ENCODE peak calls at places on chromosomes 6 and 20, in four cellular contexts. M, S, G and T are unnamed samples.

GRCh38 chr20:59677586-59677985 is 73.2 kb downstream of the PHACTR3 start:
- DNase-seq in S (no peak), G (no peak), M (no peak), T (no peak)

GRCh38 chr6:722077-722524 is 29.2 kb upstream of the EXOC2 start:
- DNase-seq in S (peak), M (peak), G (peak), T (no peak)

GRCh38 chr20:39214778-39215177 is 252.6 kb downstream of the DHX35 start:
- DNase-seq in M (no peak), G (no peak), S (no peak), T (no peak)

GRCh38 chr6:2378891-2379652 is 133.7 kb upstream of the GMDS start:
- DNase-seq in S (no peak), G (no peak), M (no peak), T (no peak)

GRCh38 chr6:15921243-15921642 is 207.6 kb upstream of the MYLIP start:
- DNase-seq in S (no peak), M (no peak), G (no peak), T (no peak)

GRCh38 chr6:39344821-39345280 is 22.3 kb upstream of the KCNK16 start:
- DNase-seq in M (peak), G (no peak), S (no peak), T (no peak)

GRCh38 chr6:109187399-109188114 is 92.2 kb downstream of the CEP57L1 start:
- DNase-seq in M (peak), S (no peak), G (peak), T (no peak)

GRCh38 chr6:43758617-43759050 is 11.4 kb upstream of the VEGFA start:
- DNase-seq in S (peak), G (peak), M (no peak), T (no peak)

GRCh38 chr6:166270706-166271375 is 37.4 kb downstream of the PRR18 start:
- DNase-seq in M (no peak), S (no peak), G (no peak), T (no peak)

GRCh38 chr20:21360686-21361085 is 36.6 kb downstream of the NKX2-4 start:
- DNase-seq in G (no peak), S (no peak), M (no peak), T (no peak)

GRCh38 chr6:7170117-7170732 is 62.5 kb downstream of the RREB1 start:
- DNase-seq in M (no peak), S (no peak), G (no peak), T (no peak)

GRCh38 chr20:40233401-40233800 is 455.6 kb downstream of the MAFB start:
- DNase-seq in M (no peak), S (no peak), G (no peak), T (no peak)

GRCh38 chr6:33164176-33164575 is 28.1 kb downstream of the COL11A2 start:
- DNase-seq in G (peak), S (no peak), M (no peak), T (peak)

GRCh38 chr6:52984247-52984646 is 10.8 kb downstream of the GSTA4 start:
- DNase-seq in M (no peak), S (no peak), G (no peak), T (no peak)

GRCh38 chr6:157656437-157657005 is 166.5 kb upstream of the SNX9 start:
- DNase-seq in G (no peak), M (no peak), S (no peak), T (peak)

GRCh38 chr20:3658708-3659491 is 4.3 kb downstream of the GFRA4 start:
- DNase-seq in G (peak), S (peak), M (no peak), T (peak)

GRCh38 chr6:71028236-71028876 is 71.5 kb upstream of the B3GAT2 start:
- DNase-seq in G (no peak), M (no peak), S (no peak), T (no peak)